ENCODE peak calls at places on chromosomes 3 and 15, in eight cellular contexts. U, N, J, Z, H, K, G and D are unnamed samples.

GRCh38 chr15:96362001-96362758 is 31.7 kb downstream of the NR2F2 start:
- DNase-seq in U (no peak), N (no peak), J (no peak), Z (no peak), H (no peak), K (no peak), G (no peak), D (no peak)

GRCh38 chr3:195194559-195195161 is 76.3 kb downstream of the XXYLT1 start:
- DNase-seq in U (no peak), N (no peak), J (peak; percentile 67), Z (no peak), H (no peak), K (no peak), G (no peak), D (peak; percentile 34)

GRCh38 chr15:43238691-43239131 is 17.9 kb upstream of the EPB42 start:
- DNase-seq in U (no peak), N (no peak), J (no peak), Z (no peak), H (no peak), K (no peak), G (peak; percentile 7), D (peak; percentile 52)

GRCh38 chr15:73694419-73694818 is 10.2 kb downstream of the CD276 start:
- DNase-seq in U (no peak), N (no peak), J (no peak), Z (no peak), H (no peak), K (no peak), G (no peak), D (no peak)

GRCh38 chr3:12796171-12797123 is at the start of gene CAND2:
- DNase-seq in U (peak; percentile 37), N (peak; percentile 48), J (peak; percentile 51), Z (no peak), H (no peak), K (peak; percentile 87), G (no peak), D (peak; percentile 49)

GRCh38 chr3:115808816-115809215 is 185.5 kb downstream of the GAP43 start:
- DNase-seq in U (no peak), N (no peak), J (no peak), Z (no peak), H (no peak), K (no peak), G (no peak), D (no peak)

GRCh38 chr3:134367412-134367811 is 6.8 kb downstream of the AMOTL2 start:
- DNase-seq in U (no peak), N (no peak), J (no peak), Z (no peak), H (no peak), K (no peak), G (no peak), D (no peak)

GRCh38 chr3:89155811-89156210 is 48.4 kb downstream of the EPHA3 start:
- DNase-seq in U (no peak), N (no peak), J (no peak), Z (no peak), H (no peak), K (no peak), G (no peak), D (no peak)

GRCh38 chr15:37370938-37371337 is 270.6 kb upstream of the MEIS2 start:
- DNase-seq in U (no peak), N (no peak), J (no peak), Z (no peak), H (no peak), K (no peak), G (no peak), D (no peak)

GRCh38 chr3:112007641-112008040 is 8.9 kb downstream of the TAGLN3 start:
- DNase-seq in U (no peak), N (no peak), J (no peak), Z (no peak), H (no peak), K (no peak), G (no peak), D (no peak)

GRCh38 chr15:55564347-55565145 is 23.6 kb downstream of the PYGO1 start:
- DNase-seq in U (no peak), N (peak; percentile 22), J (no peak), Z (no peak), H (no peak), K (no peak), G (no peak), D (no peak)

GRCh38 chr15:70154440-70155347 is 57.0 kb upstream of the TLE3 start:
- DNase-seq in U (no peak), N (peak; percentile 38), J (peak; percentile 47), Z (no peak), H (no peak), K (no peak), G (no peak), D (no peak)

GRCh38 chr15:44101286-44101685 is 93.8 kb downstream of the FRMD5 start:
- DNase-seq in U (no peak), N (no peak), J (no peak), Z (no peak), H (no peak), K (no peak), G (no peak), D (no peak)

GRCh38 chr3:13420817-13421755 is 964 bp upstream of the NUP210 start:
- DNase-seq in U (no peak), N (peak; percentile 24), J (no peak), Z (no peak), H (no peak), K (peak; percentile 69), G (no peak), D (peak; percentile 50)

GRCh38 chr3:41129731-41130130 is 69.6 kb upstream of the CTNNB1 start:
- DNase-seq in U (no peak), N (no peak), J (no peak), Z (no peak), H (no peak), K (no peak), G (no peak), D (no peak)

GRCh38 chr3:9595877-9596276 is 42.3 kb upstream of the LHFPL4 start:
- DNase-seq in U (no peak), N (no peak), J (no peak), Z (no peak), H (no peak), K (no peak), G (no peak), D (no peak)

GRCh38 chr3:171459942-171460225 is 321 bp downstream of the TNIK start:
- DNase-seq in U (no peak), N (no peak), J (no peak), Z (no peak), H (no peak), K (no peak), G (no peak), D (no peak)

GRCh38 chr3:39098473-39099000 is 8.9 kb downstream of the GORASP1 start:
- DNase-seq in U (no peak), N (no peak), J (no peak), Z (no peak), H (no peak), K (no peak), G (no peak), D (no peak)

GRCh38 chr3:129656659-129657247 is 50.3 kb upstream of the PLXND1 start:
- DNase-seq in U (peak; percentile 50), N (no peak), J (peak; percentile 48), Z (no peak), H (peak; percentile 47), K (no peak), G (peak; percentile 91), D (no peak)

GRCh38 chr3:146256851-146257486 is 6.1 kb upstream of the PLSCR4 start:
- DNase-seq in U (no peak), N (no peak), J (no peak), Z (no peak), H (no peak), K (no peak), G (no peak), D (no peak)

GRCh38 chr3:125054436-125055164 is 1.2 kb downstream of the HEG1 start:
- DNase-seq in U (peak; percentile 26), N (no peak), J (peak; percentile 80), Z (no peak), H (no peak), K (no peak), G (peak; percentile 85), D (peak; percentile 18)

GRCh38 chr3:77464106-77464688 is 424.3 kb downstream of the ROBO2 start:
- DNase-seq in U (no peak), N (no peak), J (no peak), Z (no peak), H (no peak), K (no peak), G (no peak), D (no peak)
- TF ChIP-seq MAX in U (no peak), N (no peak), J (no peak), Z (no peak), H (no peak), K (no peak), G (no peak), D (no peak)

GRCh38 chr15:68650901-68651709 is 72.3 kb downstream of the CORO2B start:
- DNase-seq in U (peak; percentile 78), N (peak; percentile 98), J (peak; percentile 45), Z (peak; percentile 72), H (peak; percentile 51), K (peak; percentile 91), G (peak; percentile 18), D (peak; percentile 48)
- TF ChIP-seq MAX in U (peak; percentile 41), N (peak; percentile 47), J (no peak), Z (no peak), H (no peak), K (no peak), G (no peak), D (no peak)

GRCh38 chr3:192802957-192803899 is 75.9 kb upstream of the FGF12 start:
- DNase-seq in U (peak; percentile 46), N (no peak), J (peak; percentile 49), Z (no peak), H (peak; percentile 38), K (no peak), G (peak; percentile 27), D (peak; percentile 50)
- TF ChIP-seq MAX in U (no peak), N (no peak), J (no peak), Z (no peak), H (no peak), K (no peak), G (no peak), D (no peak)

GRCh38 chr15:39310633-39311032 is 270.2 kb upstream of the THBS1 start:
- DNase-seq in U (no peak), N (no peak), J (no peak), Z (no peak), H (no peak), K (no peak), G (no peak), D (peak; percentile 9)
- TF ChIP-seq MAX in U (no peak), N (no peak), J (no peak), Z (no peak), H (no peak), K (no peak), G (no peak), D (no peak)

DNA sequence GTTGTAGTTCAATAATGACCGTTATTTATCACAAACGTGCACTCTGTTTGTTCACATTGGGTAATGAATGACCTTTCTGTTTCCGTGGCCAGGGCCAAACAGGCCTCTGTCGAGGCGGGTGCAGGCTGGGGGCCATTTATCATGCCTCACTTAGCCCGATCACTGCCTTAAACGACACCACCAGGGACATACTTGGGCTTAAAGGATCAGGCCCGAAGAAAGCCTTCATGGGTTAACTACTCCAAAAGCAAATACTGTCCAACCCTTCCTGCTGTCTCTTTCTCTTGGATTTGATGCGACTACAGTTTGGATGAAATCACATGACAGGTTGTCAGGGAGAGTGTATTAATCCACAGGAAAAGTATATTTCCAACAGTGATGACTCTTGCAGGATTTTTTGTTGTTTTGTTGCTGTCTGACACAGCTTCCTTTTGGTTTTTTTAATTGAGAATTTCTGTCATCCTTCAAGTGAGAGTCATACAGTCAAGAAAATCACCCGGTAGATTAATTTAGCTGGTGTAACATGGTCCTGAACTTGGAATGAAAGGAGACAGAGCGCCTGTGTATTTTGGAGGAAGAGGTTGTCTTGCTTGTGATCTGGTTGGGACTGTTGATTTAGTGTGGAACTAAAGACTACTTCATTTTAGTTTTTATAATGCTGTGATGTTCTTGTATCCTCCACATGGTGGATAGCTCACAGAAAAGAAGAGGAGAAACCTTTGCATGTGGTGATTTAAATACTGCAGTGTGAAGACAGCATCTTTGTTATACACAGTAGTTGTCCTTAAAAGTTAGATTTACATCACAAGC is 268.1 kb downstream of the PTPRG start:
- DNase-seq in U (no peak), N (no peak), J (no peak), Z (no peak), H (no peak), K (no peak), G (no peak), D (no peak)
- TF ChIP-seq MAX in U (no peak), N (no peak), J (no peak), Z (no peak), H (no peak), K (no peak), G (no peak), D (no peak)